ENCODE peak calls at places on chromosome 11, in nine cellular contexts. C is psoas muscle; R is astrocyte; E is stomach; J is CD8-positive, alpha-beta memory T cell; N is heart right ventricle; A is H1; T is transverse colon; G is left ventricle myocardium inferior. B is an unnamed sample.
A peak's percentile ranks its signal among the peaks of the same experiment; 100 is the strongest.

GRCh38 chr11:125091247-125091876 is 20.1 kb downstream of the TMEM218 start:
- DNase-seq in C (no peak), R (peak; percentile 64), E (no peak), J (no peak), N (no peak), A (peak; percentile 41), T (no peak), G (no peak), B (no peak)

GRCh38 chr11:38274031-38274430 is 1676.0 kb upstream of the RAG2 start:
- DNase-seq in C (no peak), R (peak; percentile 63), E (no peak), J (no peak), N (no peak), A (no peak), T (no peak), G (no peak), B (no peak)

GRCh38 chr11:45233121-45233803 is 52.9 kb downstream of the SYT13 start:
- DNase-seq in C (peak; percentile 83), R (no peak), E (peak; percentile 76), J (peak; percentile 39), N (peak; percentile 71), A (peak; percentile 53), T (peak; percentile 78), G (peak; percentile 66), B (peak; percentile 15)

GRCh38 chr11:19110290-19110689 is 6.7 kb upstream of the ZDHHC13 start:
- DNase-seq in C (peak; percentile 78), R (no peak), E (peak; percentile 45), J (no peak), N (peak; percentile 47), A (no peak), T (no peak), G (peak; percentile 54), B (peak; percentile 64)

GRCh38 chr11:45266693-45267451 is 19.3 kb downstream of the SYT13 start:
- DNase-seq in C (no peak), R (no peak), E (no peak), J (no peak), N (no peak), A (no peak), T (peak; percentile 85), G (no peak), B (no peak)

GRCh38 chr11:10653242-10653641 is 40.3 kb downstream of the IRAG1 start:
- DNase-seq in C (no peak), R (no peak), E (no peak), J (no peak), N (no peak), A (no peak), T (no peak), G (no peak), B (no peak)

GRCh38 chr11:125941606-125942275 is 4.1 kb upstream of the VSIG10L2 start:
- DNase-seq in C (peak; percentile 74), R (no peak), E (peak; percentile 70), J (peak; percentile 8), N (peak; percentile 63), A (peak; percentile 64), T (peak; percentile 69), G (peak; percentile 61), B (peak; percentile 26)

GRCh38 chr11:48056325-48057183 is 76.2 kb downstream of the PTPRJ start:
- DNase-seq in C (no peak), R (no peak), E (no peak), J (no peak), N (no peak), A (no peak), T (no peak), G (no peak), B (no peak)

GRCh38 chr11:82865841-82866240 is 34.4 kb downstream of the PRCP start:
- DNase-seq in C (no peak), R (no peak), E (no peak), J (no peak), N (no peak), A (no peak), T (no peak), G (no peak), B (no peak)

GRCh38 chr11:114192841-114193389 is 103.3 kb upstream of the NNMT start:
- DNase-seq in C (no peak), R (no peak), E (no peak), J (no peak), N (no peak), A (no peak), T (no peak), G (no peak), B (no peak)

GRCh38 chr11:5684627-5685362 is at the start of gene TRIM5:
- DNase-seq in C (peak; percentile 81), R (peak; percentile 98), E (peak; percentile 89), J (peak; percentile 80), N (peak; percentile 76), A (peak; percentile 41), T (peak; percentile 87), G (peak; percentile 83), B (peak; percentile 74)

GRCh38 chr11:91904792-91905785 is 319.5 kb upstream of the FAT3 start:
- DNase-seq in C (no peak), R (no peak), E (no peak), J (no peak), N (no peak), A (no peak), T (no peak), G (no peak), B (no peak)

GRCh38 chr11:20057055-20057943 is 103.0 kb downstream of the DBX1 start:
- DNase-seq in C (no peak), R (peak; percentile 87), E (no peak), J (no peak), N (no peak), A (no peak), T (no peak), G (no peak), B (no peak)

GRCh38 chr11:132114185-132114584 is 743.8 kb downstream of the NTM start:
- DNase-seq in C (no peak), R (no peak), E (peak; percentile 46), J (no peak), N (no peak), A (no peak), T (peak; percentile 18), G (no peak), B (no peak)

GRCh38 chr11:101686514-101686913 is 102.7 kb upstream of the TRPC6 start:
- DNase-seq in C (no peak), R (peak; percentile 89), E (no peak), J (no peak), N (no peak), A (no peak), T (no peak), G (no peak), B (no peak)

GRCh38 chr11:76762867-76763572 is 20.1 kb upstream of the TSKU start:
- DNase-seq in C (no peak), R (no peak), E (no peak), J (no peak), N (no peak), A (no peak), T (no peak), G (no peak), B (no peak)

GRCh38 chr11:76764941-76765340 is 18.2 kb upstream of the TSKU start:
- DNase-seq in C (no peak), R (no peak), E (no peak), J (no peak), N (no peak), A (no peak), T (no peak), G (no peak), B (no peak)

GRCh38 chr11:76765863-76766350 is 17.2 kb upstream of the TSKU start:
- DNase-seq in C (peak; percentile 61), R (no peak), E (no peak), J (no peak), N (no peak), A (no peak), T (no peak), G (no peak), B (no peak)

GRCh38 chr11:76761959-76762358 is 21.2 kb upstream of the TSKU start:
- DNase-seq in C (no peak), R (no peak), E (no peak), J (no peak), N (no peak), A (no peak), T (no peak), G (no peak), B (no peak)

GRCh38 chr11:76763573-76764348 is 19.4 kb upstream of the TSKU start:
- DNase-seq in C (peak; percentile 67), R (peak; percentile 94), E (no peak), J (no peak), N (no peak), A (no peak), T (no peak), G (no peak), B (no peak)
- H3K27ac ChIP-seq in C (no peak overlapping the region), R (peak overlapping the region; percentile 35), E (no peak overlapping the region), J (no peak overlapping the region), N (no peak overlapping the region), A (no peak overlapping the region), T (no peak overlapping the region), G (no peak overlapping the region), B (no peak overlapping the region)

DNA sequence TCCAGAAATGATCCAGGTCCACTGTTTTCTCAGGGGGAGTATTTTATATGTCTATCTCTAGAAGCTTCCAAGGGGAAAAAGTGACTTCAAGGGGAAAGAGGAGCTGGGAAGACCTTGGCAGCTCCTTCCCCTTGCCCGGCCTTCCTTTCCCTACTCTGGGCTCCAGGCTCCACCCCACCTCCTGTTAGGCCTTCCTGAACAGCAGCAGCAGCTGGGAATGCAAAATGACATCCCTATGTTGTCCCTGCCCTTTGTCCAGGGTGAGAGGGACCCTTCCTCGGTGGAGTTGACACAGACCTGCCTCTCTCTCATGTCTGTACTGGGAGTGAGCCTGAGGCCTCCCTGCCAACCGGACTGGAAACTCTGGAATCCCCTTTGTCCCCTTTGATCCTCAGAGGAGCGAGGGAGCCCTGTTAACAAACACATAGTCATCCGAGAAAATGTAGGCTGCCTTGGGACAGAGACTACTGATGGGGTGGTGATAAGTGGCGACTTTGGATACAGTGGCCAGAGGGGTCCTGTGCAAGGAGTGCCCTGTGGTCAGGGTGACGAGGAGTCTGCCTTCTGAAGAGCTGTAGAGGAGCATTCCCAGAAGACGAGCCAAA is 9.0 kb upstream of the MALAT1 start:
- DNase-seq in C (no peak), R (peak; percentile 57), E (peak; percentile 48), J (no peak), N (peak; percentile 46), A (no peak), T (peak; percentile 52), G (no peak), B (no peak)
- H3K27ac ChIP-seq in C (peak overlapping the region; percentile 99), R (peak overlapping the region; percentile 100), E (peak overlapping the region; percentile 93), J (no peak overlapping the region), N (peak overlapping the region; percentile 97), A (peak overlapping the region; percentile 96), T (peak overlapping the region; percentile 99), G (peak overlapping the region; percentile 99), B (peak overlapping the region; percentile 94)

GRCh38 chr11:12269446-12270214 is 107.7 kb upstream of the PARVA start:
- DNase-seq in C (no peak), R (no peak), E (peak; percentile 51), J (no peak), N (no peak), A (no peak), T (no peak), G (no peak), B (no peak)
- H3K27ac ChIP-seq in C (no peak overlapping the region), R (peak overlapping the region; percentile 23), E (peak overlapping the region; percentile 76), J (no peak overlapping the region), N (peak overlapping the region; percentile 1), A (no peak overlapping the region), T (peak overlapping the region; percentile 51), G (peak overlapping the region; percentile 60), B (no peak overlapping the region)

DNA sequence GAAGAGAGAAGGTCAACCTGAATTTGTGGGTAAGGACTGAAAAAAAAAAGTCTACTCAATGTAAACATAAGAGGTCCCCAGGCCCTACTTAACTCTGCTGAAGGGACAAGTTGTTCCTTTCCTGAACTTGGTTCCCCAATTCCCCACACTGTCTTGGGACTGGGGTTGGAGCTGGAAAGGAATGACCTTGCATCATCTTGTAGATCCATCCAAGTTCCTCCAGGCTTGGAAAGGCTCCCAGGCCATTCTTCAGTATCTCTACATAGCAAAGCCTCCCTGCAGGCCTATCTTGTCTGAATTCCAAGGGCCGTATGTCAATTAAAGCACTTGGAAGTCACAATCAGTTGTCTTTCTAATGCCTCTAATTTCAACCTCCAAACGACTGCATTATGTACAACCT is 361.2 kb downstream of the TMEM135 start:
- DNase-seq in C (peak; percentile 66), R (no peak), E (no peak), J (no peak), N (no peak), A (no peak), T (peak; percentile 11), G (peak; percentile 57), B (peak; percentile 76)
- H3K27ac ChIP-seq in C (no peak overlapping the region), R (no peak overlapping the region), E (no peak overlapping the region), J (no peak overlapping the region), N (peak overlapping the region; percentile 29), A (no peak overlapping the region), T (no peak overlapping the region), G (peak overlapping the region; percentile 74), B (peak overlapping the region; percentile 31)

B was measured in gastrocnemius medialis.